ENCODE peak calls at places on chromosomes 11 and 22, in ten cellular contexts. W, R, J, Y, Z, D, F, T, S and P are unnamed samples.
A peak's percentile ranks its signal among the peaks of the same experiment; 100 is the strongest.

GRCh38 chr22:30827646-30828045 is 133.0 kb downstream of the OSBP2 start:
- DNase-seq in W (no peak), R (no peak), J (no peak), Y (peak; percentile 56), Z (no peak), D (no peak), F (no peak), T (no peak), S (no peak), P (no peak)

GRCh38 chr22:24994070-24994763 is 41.7 kb downstream of the KIAA1671 start:
- DNase-seq in W (no peak), R (no peak), J (peak; percentile 66), Y (no peak), Z (peak; percentile 61), D (no peak), F (peak; percentile 62), T (peak; percentile 73), S (no peak), P (peak; percentile 33)

GRCh38 chr11:74754507-74755255 is 6.0 kb downstream of the RNF169 start:
- DNase-seq in W (no peak), R (no peak), J (peak; percentile 95), Y (no peak), Z (no peak), D (no peak), F (no peak), T (peak; percentile 83), S (no peak), P (no peak)

GRCh38 chr22:50053861-50054260 is 4.2 kb downstream of the TTLL8 start:
- DNase-seq in W (no peak), R (no peak), J (no peak), Y (no peak), Z (no peak), D (no peak), F (no peak), T (no peak), S (no peak), P (no peak)

GRCh38 chr22:38826801-38827200 is 17.0 kb downstream of the NPTXR start:
- DNase-seq in W (no peak), R (no peak), J (no peak), Y (no peak), Z (no peak), D (no peak), F (no peak), T (no peak), S (no peak), P (no peak)

GRCh38 chr11:3853935-3854659 is 1.4 kb upstream of the STIM1 start:
- DNase-seq in W (no peak), R (no peak), J (no peak), Y (no peak), Z (peak; percentile 80), D (no peak), F (no peak), T (no peak), S (peak; percentile 32), P (peak; percentile 52)

GRCh38 chr11:77073328-77074001 is 6.7 kb downstream of the CAPN5 start:
- DNase-seq in W (peak; percentile 89), R (no peak), J (peak; percentile 87), Y (peak; percentile 96), Z (no peak), D (peak; percentile 54), F (no peak), T (peak; percentile 98), S (peak; percentile 67), P (peak; percentile 70)

GRCh38 chr11:9563196-9563730 is 10.2 kb upstream of the WEE1 start:
- DNase-seq in W (no peak), R (no peak), J (no peak), Y (no peak), Z (no peak), D (no peak), F (no peak), T (no peak), S (no peak), P (no peak)

GRCh38 chr11:3103076-3103475 is 45.9 kb upstream of the CARS1 start:
- DNase-seq in W (no peak), R (no peak), J (no peak), Y (no peak), Z (peak; percentile 35), D (no peak), F (no peak), T (no peak), S (no peak), P (no peak)

GRCh38 chr22:27430799-27431480 is 370.6 kb downstream of the MN1 start:
- DNase-seq in W (no peak), R (no peak), J (no peak), Y (no peak), Z (no peak), D (no peak), F (no peak), T (no peak), S (no peak), P (no peak)

GRCh38 chr11:72970557-72971118 is 156.4 kb downstream of the ATG16L2 start:
- DNase-seq in W (no peak), R (no peak), J (peak; percentile 31), Y (no peak), Z (no peak), D (no peak), F (no peak), T (no peak), S (no peak), P (no peak)

GRCh38 chr22:46349238-46349637 is 13.7 kb downstream of the TRMU start:
- DNase-seq in W (no peak), R (no peak), J (no peak), Y (no peak), Z (no peak), D (peak; percentile 77), F (no peak), T (no peak), S (peak; percentile 84), P (no peak)

GRCh38 chr11:35006389-35007128 is 90.1 kb downstream of the PDHX start:
- DNase-seq in W (no peak), R (no peak), J (no peak), Y (no peak), Z (no peak), D (no peak), F (no peak), T (no peak), S (no peak), P (no peak)

GRCh38 chr22:38792833-38793232 is 1.1 kb downstream of the DNAL4 start:
- DNase-seq in W (no peak), R (no peak), J (peak; percentile 30), Y (no peak), Z (no peak), D (no peak), F (no peak), T (peak; percentile 25), S (no peak), P (no peak)

GRCh38 chr11:75421035-75421602 is 11.9 kb downstream of the KLHL35 start:
- DNase-seq in W (no peak), R (no peak), J (no peak), Y (no peak), Z (no peak), D (no peak), F (no peak), T (no peak), S (no peak), P (peak; percentile 91)

GRCh38 chr11:70746351-70746750 is 348.0 kb downstream of the CTTN start:
- DNase-seq in W (no peak), R (no peak), J (no peak), Y (no peak), Z (no peak), D (no peak), F (no peak), T (no peak), S (no peak), P (no peak)

GRCh38 chr11:88849368-88849767 is 216.4 kb downstream of the GRM5 start:
- DNase-seq in W (no peak), R (no peak), J (peak; percentile 73), Y (no peak), Z (no peak), D (no peak), F (no peak), T (no peak), S (no peak), P (no peak)

GRCh38 chr11:94766656-94767291 is 1.4 kb upstream of the AMOTL1 start:
- DNase-seq in W (no peak), R (no peak), J (no peak), Y (no peak), Z (no peak), D (no peak), F (no peak), T (no peak), S (no peak), P (no peak)

GRCh38 chr11:6693342-6694228 is 10.4 kb upstream of the MRPL17 start:
- DNase-seq in W (peak; percentile 26), R (no peak), J (peak; percentile 88), Y (no peak), Z (peak; percentile 69), D (no peak), F (no peak), T (peak; percentile 97), S (no peak), P (no peak)

GRCh38 chr11:120858740-120859139 is 165.2 kb upstream of the TBCEL start:
- DNase-seq in W (no peak), R (no peak), J (peak; percentile 48), Y (no peak), Z (no peak), D (no peak), F (no peak), T (no peak), S (no peak), P (no peak)

GRCh38 chr11:2399488-2400068 is 972 bp upstream of the TSSC4 start:
- DNase-seq in W (no peak), R (no peak), J (peak; percentile 14), Y (peak; percentile 89), Z (peak; percentile 76), D (peak; percentile 29), F (no peak), T (no peak), S (no peak), P (peak; percentile 40)

GRCh38 chr22:49838771-49839717 is 11.4 kb upstream of the BRD1 start:
- DNase-seq in W (no peak), R (no peak), J (peak; percentile 64), Y (no peak), Z (peak; percentile 88), D (no peak), F (no peak), T (no peak), S (no peak), P (no peak)

GRCh38 chr11:87030458-87031054 is 7.2 kb upstream of the TMEM135 start:
- DNase-seq in W (no peak), R (no peak), J (no peak), Y (no peak), Z (no peak), D (no peak), F (no peak), T (no peak), S (no peak), P (no peak)

GRCh38 chr11:115126515-115127208 is 377.6 kb downstream of the CADM1 start:
- DNase-seq in W (no peak), R (no peak), J (no peak), Y (no peak), Z (no peak), D (no peak), F (no peak), T (no peak), S (no peak), P (peak; percentile 79)

GRCh38 chr11:20790622-20791021 is 121.2 kb downstream of the NELL1 start:
- DNase-seq in W (no peak), R (no peak), J (no peak), Y (no peak), Z (no peak), D (no peak), F (no peak), T (no peak), S (no peak), P (no peak)

GRCh38 chr11:97743205-97743742 is 1277.5 kb upstream of the CNTN5 start:
- DNase-seq in W (no peak), R (no peak), J (peak; percentile 45), Y (no peak), Z (no peak), D (no peak), F (peak; percentile 22), T (peak; percentile 11), S (no peak), P (no peak)

GRCh38 chr22:48897959-48898358 is 929.7 kb downstream of the BRD1 start:
- DNase-seq in W (no peak), R (no peak), J (no peak), Y (peak; percentile 65), Z (no peak), D (no peak), F (no peak), T (no peak), S (no peak), P (no peak)

GRCh38 chr11:117058761-117059233 is 39.4 kb downstream of the SIK3 start:
- DNase-seq in W (no peak), R (no peak), J (peak; percentile 70), Y (no peak), Z (no peak), D (no peak), F (no peak), T (peak; percentile 62), S (no peak), P (no peak)